ENCODE peak calls at places on chromosomes 4 and X, in six cellular contexts. Q, D, G, H, C and U are unnamed samples.

GRCh38 chrX:9240956-9241355 is 207.0 kb upstream of the FAM9B start:
- DNase-seq in C (no peak), D (no peak), G (no peak), H (no peak), Q (no peak), U (no peak)

GRCh38 chr4:176150283-176150682 is 45.1 kb downstream of the SPATA4 start:
- DNase-seq in D (no peak), H (no peak), Q (no peak), G (peak), C (no peak), U (peak)

GRCh38 chrX:10620121-10620699 is at the start of gene MID1:
- DNase-seq in D (peak), C (peak), G (peak), H (no peak), Q (peak), U (peak)

GRCh38 chrX:21847342-21847741 is 7.9 kb downstream of the MBTPS2 start:
- DNase-seq in H (no peak), Q (no peak), D (no peak), G (no peak), C (no peak), U (no peak)

GRCh38 chr4:128450326-128451120 is 162.9 kb upstream of the PGRMC2 start:
- DNase-seq in C (no peak), Q (no peak), H (no peak), G (no peak), D (no peak), U (no peak)

GRCh38 chr4:79599691-79600090 is 191.7 kb upstream of the GK2 start:
- DNase-seq in H (no peak), G (no peak), C (no peak), Q (no peak), D (no peak), U (no peak)

GRCh38 chr4:168451744-168452394 is 28.4 kb downstream of the DDX60L start:
- DNase-seq in H (no peak), D (no peak), Q (no peak), C (no peak), G (peak), U (peak)

GRCh38 chr4:156830356-156830755 is 141.2 kb downstream of the PDGFC start:
- DNase-seq in G (peak), C (no peak), H (no peak), D (no peak), Q (no peak), U (no peak)

GRCh38 chr4:178293601-178294000 is 851.4 kb upstream of the AGA start:
- DNase-seq in H (no peak), Q (no peak), C (no peak), G (no peak), D (no peak), U (no peak)

GRCh38 chr4:138310991-138311390 is 68.8 kb upstream of the SLC7A11 start:
- DNase-seq in Q (no peak), H (no peak), C (no peak), D (no peak), G (peak), U (no peak)

GRCh38 chrX:55196688-55197087 is 23.5 kb upstream of the PAGE5 start:
- DNase-seq in D (no peak), Q (no peak), C (no peak), H (no peak), G (no peak), U (no peak)

GRCh38 chrX:103404225-103405008 is 28.1 kb downstream of the BEX3 start:
- DNase-seq in H (peak), C (peak), G (peak), Q (peak), D (peak), U (peak)

GRCh38 chr4:24274401-24275035 is 309.8 kb downstream of the DHX15 start:
- DNase-seq in D (no peak), Q (no peak), H (no peak), C (no peak), G (peak), U (no peak)

DNA sequence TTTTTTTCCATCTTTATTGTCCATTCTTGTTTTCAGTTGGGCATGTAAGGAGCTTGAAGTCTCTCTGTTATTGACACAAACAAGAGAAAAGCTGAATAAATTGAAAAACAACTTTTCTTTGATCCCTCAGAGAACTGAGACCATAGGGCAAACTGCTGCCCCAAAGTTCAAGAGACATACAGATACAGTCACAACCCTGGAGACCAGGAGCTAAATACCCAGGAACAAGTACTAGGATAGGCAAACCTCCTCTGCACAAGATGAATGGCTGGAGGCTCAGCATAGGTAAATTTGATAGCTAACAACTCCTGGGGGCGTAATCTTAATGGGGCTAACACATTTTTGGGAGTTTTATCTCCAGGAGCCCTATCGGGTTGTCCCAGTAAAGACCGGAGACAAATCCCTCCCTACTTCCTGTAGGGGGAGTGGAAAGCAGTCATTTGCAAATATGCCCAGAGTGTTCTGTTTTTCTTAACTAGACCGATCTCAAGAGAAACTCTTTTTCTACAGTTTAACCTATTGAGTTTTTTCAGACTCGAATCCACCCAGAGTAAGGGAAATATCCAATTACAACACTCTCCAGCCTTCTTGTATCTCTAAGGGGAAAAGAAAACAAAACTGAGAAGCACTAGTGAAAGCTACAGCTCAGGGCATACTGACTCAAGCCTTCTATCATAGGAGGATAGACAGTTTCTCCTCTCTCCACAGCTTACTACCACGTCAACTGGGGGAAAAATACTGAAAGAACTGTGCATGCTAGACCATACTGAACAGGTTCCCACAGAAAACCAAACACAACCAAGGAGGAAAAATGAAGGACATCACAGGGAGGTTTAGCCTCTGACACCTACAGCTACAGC is 23.1 kb downstream of the MAGEA8 start:
- DNase-seq in G (peak), H (no peak), C (no peak), D (no peak), Q (no peak), U (peak)
- TF ChIP-seq CTCF in G (peak), H (no peak), C (no peak), D (no peak), Q (no peak), U (peak)

GRCh38 chr4:3768842-3769641 is 2.9 kb downstream of the ADRA2C start:
- DNase-seq in Q (no peak), G (no peak), C (no peak), H (no peak), D (no peak), U (no peak)

GRCh38 chr4:3766791-3767561 is 791 bp downstream of the ADRA2C start:
- DNase-seq in H (no peak), C (no peak), Q (no peak), G (no peak), D (no peak), U (peak)

GRCh38 chr4:3765271-3766206 is 646 bp upstream of the ADRA2C start:
- DNase-seq in C (no peak), Q (peak), G (peak), H (no peak), D (no peak), U (peak)

GRCh38 chr4:3767569-3768288 is 1.5 kb downstream of the ADRA2C start:
- DNase-seq in G (no peak), C (peak), Q (no peak), H (no peak), D (no peak), U (peak)

DNA sequence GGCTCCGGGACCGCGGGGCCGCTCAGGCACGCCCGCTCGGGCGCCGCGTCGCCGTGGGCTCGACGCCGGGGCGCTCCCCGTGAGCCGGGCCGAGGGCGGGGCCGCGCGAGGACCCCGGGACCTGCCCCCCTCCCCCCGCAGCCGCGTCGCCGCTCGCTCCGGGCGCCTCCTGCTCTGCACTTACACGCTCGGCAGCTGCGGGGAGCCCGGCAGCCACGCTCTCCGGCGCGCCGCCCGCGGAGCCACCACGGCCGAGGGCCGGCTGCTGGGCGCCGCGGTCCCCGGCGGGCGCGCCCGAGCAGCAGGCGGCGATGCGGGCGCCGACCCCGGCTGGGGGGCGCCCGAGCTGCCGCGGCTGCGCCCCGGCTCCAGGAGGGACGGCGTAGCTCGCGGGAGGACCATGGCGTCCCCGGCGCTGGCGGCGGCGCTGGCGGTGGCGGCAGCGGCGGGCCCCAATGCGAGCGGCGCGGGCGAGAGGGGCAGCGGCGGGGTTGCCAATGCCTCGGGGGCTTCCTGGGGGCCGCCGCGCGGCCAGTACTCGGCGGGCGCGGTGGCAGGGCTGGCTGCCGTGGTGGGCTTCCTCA is at the start of gene ADRA2C:
- DNase-seq in G (no peak), Q (peak), H (no peak), C (no peak), D (no peak), U (peak)
- H3K4me3 ChIP-seq in G (peak), Q (peak), H (no peak), C (peak), D (no peak), U (no peak)

GRCh38 chr4:71663780-71664179 is 120.1 kb downstream of the GC start:
- DNase-seq in Q (no peak), C (no peak), H (no peak), D (no peak), G (no peak), U (no peak)
- TF ChIP-seq CTCF in Q (no peak), C (no peak), H (no peak), D (no peak), G (no peak), U (no peak)

GRCh38 chr4:122577808-122578781 is 42.8 kb downstream of the IL21 start:
- DNase-seq in C (peak), D (no peak), G (peak), Q (no peak), H (peak), U (peak)

GRCh38 chr4:122576261-122577188 is 44.3 kb downstream of the IL21 start:
- DNase-seq in C (no peak), G (peak), H (no peak), Q (no peak), D (no peak), U (peak)

DNA sequence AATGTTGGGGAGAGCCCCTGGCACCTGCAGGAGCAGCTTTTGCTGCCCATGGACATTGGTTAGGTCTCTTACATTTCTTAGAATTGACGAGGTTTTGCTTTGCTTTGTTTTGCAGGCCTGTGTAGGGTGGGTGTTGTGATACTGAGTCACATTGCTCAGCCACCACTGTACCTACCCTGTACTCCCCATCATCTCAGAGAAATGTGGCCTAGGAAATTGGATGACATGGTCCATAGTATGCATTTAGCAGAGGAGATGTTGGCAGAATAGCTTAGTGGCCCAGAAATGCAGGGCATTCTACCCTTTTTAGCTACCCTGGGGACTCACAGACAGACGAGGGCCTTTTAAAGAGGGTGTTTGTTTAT is 43.7 kb downstream of the IL21 start:
- DNase-seq in D (no peak), Q (no peak), G (no peak), C (no peak), H (no peak), U (no peak)
- H3K4me3 ChIP-seq in D (no peak), Q (no peak), G (no peak), C (no peak), H (no peak), U (no peak)

DNA sequence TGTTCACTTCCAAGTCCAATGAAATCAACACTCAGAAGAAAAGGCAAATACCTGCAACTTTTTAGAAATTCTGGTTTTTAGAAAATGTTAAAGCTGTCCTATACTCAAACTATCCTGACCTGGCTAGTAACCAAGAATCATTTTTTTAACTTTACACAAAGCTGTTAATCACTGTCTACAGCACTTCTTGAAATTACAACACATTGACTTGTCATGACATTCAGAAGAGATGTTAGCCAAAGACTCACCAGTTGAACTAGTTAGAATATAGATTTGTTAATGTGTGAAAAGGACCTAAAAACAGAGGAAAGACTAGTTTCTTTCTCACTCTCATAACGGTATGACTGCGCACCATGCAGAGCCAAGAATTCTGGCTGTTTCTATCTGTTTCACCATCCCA is 98.8 kb downstream of the COX18 start:
- DNase-seq in Q (no peak), H (no peak), D (no peak), G (no peak), C (no peak), U (no peak)
- TF ChIP-seq CTCF in Q (no peak), H (no peak), D (no peak), G (no peak), C (no peak), U (no peak)